ENCODE peak calls at places on chromosomes 7 and 10, in nine cellular contexts. Z, X, H, S, J, Q, C, E and M are unnamed samples.

GRCh38 chr10:36634916-36635315 is 490.5 kb upstream of the ANKRD30A start:
- DNase-seq in Z (no peak), X (peak; percentile 3), H (peak; percentile 13), S (no peak), J (no peak), Q (no peak), C (no peak), E (no peak), M (no peak)

GRCh38 chr7:143046334-143046935 is 5.7 kb upstream of the OR6V1 start:
- DNase-seq in Z (no peak), X (no peak), H (no peak), S (no peak), J (no peak), Q (no peak), C (no peak), E (no peak), M (no peak)

GRCh38 chr10:113569576-113569975 is 16.7 kb downstream of the HABP2 start:
- DNase-seq in Z (no peak), X (no peak), H (no peak), S (no peak), J (no peak), Q (no peak), C (no peak), E (no peak), M (no peak)

GRCh38 chr10:101162677-101163076 is 31.6 kb downstream of the TLX1 start:
- DNase-seq in Z (peak; percentile 79), X (no peak), H (no peak), S (no peak), J (no peak), Q (no peak), C (no peak), E (no peak), M (no peak)

GRCh38 chr7:36951257-36951697 is 227.0 kb upstream of the AOAH start:
- DNase-seq in Z (no peak), X (no peak), H (no peak), S (no peak), J (no peak), Q (no peak), C (no peak), E (peak; percentile 66), M (no peak)

GRCh38 chr10:43252166-43252784 is 14.6 kb downstream of the RASGEF1A start:
- DNase-seq in Z (no peak), X (no peak), H (no peak), S (no peak), J (no peak), Q (peak; percentile 62), C (no peak), E (no peak), M (no peak)

GRCh38 chr10:2232479-2232878 is 495.2 kb upstream of the ADARB2 start:
- DNase-seq in Z (no peak), X (no peak), H (no peak), S (no peak), J (no peak), Q (no peak), C (no peak), E (no peak), M (no peak)

GRCh38 chr10:59304521-59305097 is 57.7 kb downstream of the FAM13C start:
- DNase-seq in Z (no peak), X (no peak), H (no peak), S (no peak), J (no peak), Q (no peak), C (no peak), E (no peak), M (no peak)

GRCh38 chr7:134485202-134485601 is 26.3 kb upstream of the AKR1B1 start:
- DNase-seq in Z (no peak), X (no peak), H (no peak), S (no peak), J (no peak), Q (no peak), C (no peak), E (no peak), M (no peak)

GRCh38 chr10:129814681-129815646 is 149.1 kb downstream of the EBF3 start:
- DNase-seq in Z (no peak), X (no peak), H (no peak), S (no peak), J (no peak), Q (no peak), C (no peak), E (no peak), M (no peak)

GRCh38 chr10:49281461-49281860 is 17.5 kb upstream of the C10orf71 start:
- DNase-seq in Z (no peak), X (no peak), H (no peak), S (no peak), J (peak; percentile 48), Q (no peak), C (no peak), E (no peak), M (no peak)

GRCh38 chr7:142323706-142324105 is 65.8 kb upstream of the PRSS58 start:
- DNase-seq in Z (peak; percentile 95), X (peak; percentile 6), H (no peak), S (peak; percentile 49), J (peak; percentile 82), Q (peak; percentile 25), C (peak; percentile 42), E (no peak), M (peak; percentile 91)

GRCh38 chr10:3972460-3973366 is 187.7 kb upstream of the KLF6 start:
- DNase-seq in Z (no peak), X (no peak), H (no peak), S (peak; percentile 22), J (peak; percentile 9), Q (peak; percentile 46), C (no peak), E (no peak), M (no peak)

GRCh38 chr10:50421026-50421719 is 169.9 kb upstream of the ASAH2 start:
- DNase-seq in Z (peak; percentile 5), X (peak; percentile 50), H (no peak), S (peak; percentile 10), J (peak; percentile 56), Q (no peak), C (no peak), E (no peak), M (peak; percentile 38)

GRCh38 chr10:311901-312665 is 176.8 kb downstream of the ZMYND11 start:
- DNase-seq in Z (no peak), X (no peak), H (no peak), S (no peak), J (no peak), Q (no peak), C (no peak), E (no peak), M (no peak)

GRCh38 chr7:1053002-1053411 is 8.7 kb downstream of the GPR146 start:
- DNase-seq in Z (no peak), X (no peak), H (no peak), S (no peak), J (peak; percentile 67), Q (peak; percentile 82), C (no peak), E (no peak), M (no peak)

GRCh38 chr10:58336242-58336641 is 1.4 kb downstream of the UBE2D1 start:
- DNase-seq in Z (no peak), X (no peak), H (no peak), S (no peak), J (no peak), Q (no peak), C (no peak), E (no peak), M (no peak)

GRCh38 chr10:93458821-93459257 is 23.3 kb downstream of the MYOF start:
- DNase-seq in Z (no peak), X (peak; percentile 100), H (peak; percentile 100), S (no peak), J (peak; percentile 45), Q (no peak), C (no peak), E (no peak), M (no peak)

GRCh38 chr7:101594790-101595189 is 34.3 kb downstream of the MYL10 start:
- DNase-seq in Z (no peak), X (no peak), H (no peak), S (no peak), J (no peak), Q (no peak), C (no peak), E (no peak), M (no peak)

DNA sequence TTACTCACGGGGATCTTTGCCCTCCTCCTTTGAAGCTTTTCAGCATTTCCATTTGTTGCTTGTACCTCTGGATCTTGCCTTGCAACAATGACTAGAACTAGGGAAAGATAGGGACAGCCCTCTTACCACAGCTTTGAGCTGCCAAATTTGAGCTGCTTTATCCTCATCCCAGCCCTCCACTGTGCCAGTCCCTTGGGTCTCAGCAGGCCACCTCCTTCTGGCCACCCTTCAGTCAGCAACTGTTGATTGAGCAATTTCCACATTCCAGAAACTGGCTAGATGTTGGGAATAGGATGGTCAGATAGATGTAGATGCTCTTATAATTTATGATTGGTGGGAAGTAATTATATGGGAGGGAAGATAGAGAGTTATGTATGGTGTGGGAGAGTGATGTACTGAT is 100.1 kb downstream of the ST7 start:
- DNase-seq in Z (no peak), X (no peak), H (no peak), S (no peak), J (no peak), Q (no peak), C (no peak), E (no peak), M (no peak)
- TF ChIP-seq CTCF in Z (no peak), X (no peak), H (no peak), S (no peak), J (no peak), Q (no peak), C (no peak), E (no peak), M (no peak)

DNA sequence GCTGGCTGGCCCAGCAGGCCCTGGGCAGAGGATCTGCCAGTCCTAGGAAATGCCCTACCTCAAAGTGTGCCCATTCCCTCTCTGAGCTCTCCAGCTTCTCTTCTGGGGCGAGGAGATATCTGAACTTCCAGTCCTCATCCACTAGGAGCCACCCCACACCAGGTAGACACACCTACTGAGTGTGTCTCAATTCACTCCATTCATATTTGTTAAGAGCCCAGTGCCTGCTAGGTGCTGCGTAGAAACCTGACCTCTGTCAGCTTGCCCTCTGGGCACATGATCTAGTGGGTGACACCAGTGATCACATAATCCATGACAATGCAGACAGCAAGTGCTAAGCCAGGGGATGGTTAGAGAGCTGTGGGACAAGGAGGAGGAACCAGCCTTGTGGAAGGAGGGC is 81.5 kb downstream of the COL13A1 start:
- DNase-seq in Z (peak; percentile 74), X (no peak), H (no peak), S (no peak), J (no peak), Q (no peak), C (no peak), E (no peak), M (no peak)
- TF ChIP-seq CTCF in Z (peak; percentile 79), X (no peak), H (no peak), S (no peak), J (peak; percentile 25), Q (no peak), C (peak; percentile 28), E (no peak), M (no peak)

GRCh38 chr7:38105874-38106483 is 72.1 kb upstream of the STARD3NL start:
- DNase-seq in Z (no peak), X (peak; percentile 52), H (peak; percentile 18), S (no peak), J (peak; percentile 58), Q (no peak), C (no peak), E (peak; percentile 5), M (peak; percentile 20)
- TF ChIP-seq CTCF in Z (peak; percentile 42), X (peak; percentile 67), H (peak; percentile 67), S (peak; percentile 80), J (peak; percentile 73), Q (peak; percentile 35), C (peak; percentile 34), E (peak; percentile 51), M (peak; percentile 88)

DNA sequence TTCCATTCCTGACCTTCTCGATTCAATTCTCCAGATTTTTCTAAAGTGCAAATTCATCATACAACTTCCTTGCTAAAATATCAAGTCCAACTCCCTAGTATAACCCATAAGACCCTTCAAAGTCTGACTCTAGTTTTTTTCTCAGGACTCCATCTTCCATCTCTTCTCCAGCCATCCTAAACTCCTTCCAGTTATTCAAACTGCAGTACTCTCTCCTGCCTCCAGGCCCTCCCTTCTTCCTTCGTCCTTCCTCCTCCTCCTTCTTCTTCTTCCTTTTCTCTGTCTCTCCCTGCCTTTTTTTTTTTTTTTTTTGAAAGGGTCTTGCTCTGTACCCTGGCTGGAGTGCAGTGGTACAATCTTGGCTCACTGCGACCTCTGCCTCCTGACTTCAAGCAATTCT is 111.9 kb downstream of the RELN start:
- DNase-seq in Z (no peak), X (no peak), H (no peak), S (no peak), J (no peak), Q (no peak), C (no peak), E (no peak), M (no peak)
- TF ChIP-seq CTCF in Z (no peak), X (no peak), H (no peak), S (no peak), J (no peak), Q (no peak), C (no peak), E (no peak), M (peak; percentile 19)